ENCODE peak calls at places on chromosomes 13 and 19, in nine cellular contexts. G, K, S, I, D, F, T, U and A are unnamed samples.

GRCh38 chr19:5547881-5548280 is 19.9 kb downstream of the TINCR start:
- DNase-seq in F (no peak), I (peak), D (peak), G (peak), S (no peak), K (no peak), U (no peak), T (no peak), A (no peak)

GRCh38 chr13:111005808-111006494 is 91.1 kb upstream of the ANKRD10 start:
- DNase-seq in F (no peak), D (no peak), U (no peak), T (no peak), G (no peak), I (peak), K (no peak), S (no peak), A (no peak)

GRCh38 chr13:112648101-112648500 is 41.7 kb upstream of the ATP11A start:
- DNase-seq in T (no peak), U (no peak), F (no peak), G (no peak), D (no peak), S (no peak), I (no peak), K (no peak), A (no peak)

GRCh38 chr19:40502647-40503046 is 35.8 kb downstream of the SPTBN4 start:
- DNase-seq in D (no peak), S (no peak), K (no peak), U (no peak), F (no peak), G (peak), I (no peak), T (no peak), A (no peak)

GRCh38 chr13:36130168-36130541 is 1.0 kb downstream of the DCLK1 start:
- DNase-seq in I (no peak), S (no peak), F (no peak), D (no peak), G (no peak), K (no peak), U (no peak), T (no peak), A (no peak)

GRCh38 chr13:49652691-49653305 is 24.5 kb downstream of the ARL11 start:
- DNase-seq in S (no peak), U (no peak), D (no peak), I (no peak), K (no peak), G (peak), F (no peak), T (no peak), A (no peak)

GRCh38 chr13:78875792-78876580 is 217.0 kb upstream of the OBI1 start:
- DNase-seq in F (no peak), U (peak), D (no peak), I (no peak), S (peak), K (no peak), T (no peak), G (no peak), A (no peak)

GRCh38 chr13:29567411-29567810 is 28.1 kb downstream of the SLC7A1 start:
- DNase-seq in I (no peak), D (no peak), U (no peak), G (no peak), K (no peak), S (no peak), T (no peak), F (no peak), A (no peak)

GRCh38 chr13:113544896-113545295 is 39.7 kb upstream of the TFDP1 start:
- DNase-seq in I (no peak), G (no peak), U (peak), D (no peak), K (no peak), T (no peak), F (no peak), S (no peak), A (peak)

GRCh38 chr19:3387645-3388589 is 21.5 kb downstream of the NFIC start:
- DNase-seq in T (no peak), S (no peak), G (no peak), F (no peak), I (peak), K (no peak), U (peak), D (no peak), A (no peak)
- TF ChIP-seq CTCF in T (no peak), S (no peak), G (no peak), F (no peak), I (no peak), K (no peak), U (no peak), D (no peak), A (no peak)

DNA sequence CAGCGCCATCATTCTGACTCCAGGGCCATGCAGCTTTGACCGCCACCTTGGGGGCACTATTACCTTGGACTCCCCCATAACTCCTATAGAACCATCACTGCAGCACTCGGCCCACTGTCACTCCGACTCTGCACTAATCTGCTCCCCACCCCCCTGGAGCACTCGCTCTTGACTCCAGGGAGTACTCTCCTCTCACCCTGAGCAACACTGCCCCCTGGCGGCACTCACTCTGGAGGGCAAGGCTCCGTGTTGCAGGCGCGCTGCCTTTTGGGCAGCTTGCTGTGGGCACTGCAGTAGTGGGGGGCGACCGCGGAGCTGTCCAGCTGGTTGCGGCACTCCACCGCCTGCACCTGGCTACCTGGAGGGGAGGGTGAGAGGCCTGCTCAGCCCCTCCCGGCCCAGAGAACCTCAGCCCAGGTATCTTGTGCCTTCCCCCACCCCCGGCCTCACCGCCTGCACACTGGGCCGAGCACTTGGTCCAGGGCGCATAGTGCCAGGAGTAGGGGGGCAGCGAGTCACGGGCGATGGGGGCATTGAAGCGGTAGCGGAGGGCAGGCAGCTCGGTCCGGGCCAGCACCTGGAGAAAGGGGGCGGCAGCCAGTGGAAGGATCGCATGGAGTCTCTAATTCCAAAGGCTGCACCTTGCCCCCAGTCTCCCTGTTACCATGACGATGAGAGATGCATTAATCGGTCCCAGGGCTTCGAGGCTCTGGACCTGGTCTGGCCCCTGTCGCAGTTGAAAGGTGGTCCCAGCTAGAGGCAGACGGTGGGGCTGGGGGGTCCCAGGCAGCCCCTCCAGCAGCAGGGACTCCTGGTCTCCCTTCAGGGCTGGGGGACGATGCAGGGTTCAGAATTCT is 8.9 kb upstream of the MYO1F start:
- DNase-seq in K (peak), U (peak), S (no peak), F (no peak), G (peak), T (peak), I (no peak), D (no peak), A (peak)
- TF ChIP-seq CTCF in K (peak), U (peak), S (peak), F (peak), G (peak), T (no peak), I (peak), D (peak), A (peak)

DNA sequence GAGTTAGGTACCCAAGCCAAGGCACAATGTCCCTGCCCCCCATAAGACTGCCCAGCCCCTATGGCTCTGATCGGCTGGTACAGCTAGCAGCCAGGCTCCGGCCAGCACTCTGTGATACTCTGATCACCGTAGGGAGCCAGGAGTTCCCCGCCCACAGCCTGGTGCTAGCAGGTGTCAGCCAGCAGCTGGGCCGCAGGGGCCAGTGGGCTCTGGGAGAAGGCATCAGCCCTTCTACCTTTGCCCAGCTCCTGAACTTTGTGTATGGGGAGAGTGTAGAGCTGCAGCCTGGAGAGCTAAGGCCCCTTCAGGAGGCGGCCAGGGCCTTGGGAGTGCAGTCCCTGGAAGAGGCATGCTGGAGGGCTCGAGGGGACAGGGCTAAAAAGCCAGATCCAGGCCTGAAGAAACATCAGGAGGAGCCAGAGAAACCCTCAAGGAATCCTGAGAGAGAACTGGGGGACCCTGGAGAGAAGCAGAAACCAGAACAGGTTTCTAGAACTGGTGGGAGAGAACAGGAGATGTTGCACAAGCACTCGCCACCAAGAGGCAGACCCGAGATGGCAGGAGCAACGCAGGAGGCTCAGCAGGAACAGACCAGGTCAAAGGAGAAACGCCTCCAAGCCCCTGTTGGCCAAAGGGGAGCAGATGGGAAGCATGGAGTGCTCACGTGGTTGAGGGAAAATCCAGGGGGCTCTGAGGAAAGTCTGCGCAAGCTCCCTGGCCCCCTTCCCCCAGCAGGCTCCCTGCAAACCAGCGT is 3.0 kb upstream of the KMT2B start:
- DNase-seq in F (no peak), S (no peak), D (no peak), I (no peak), U (no peak), T (no peak), K (no peak), G (no peak), A (no peak)
- TF ChIP-seq CTCF in F (no peak), S (peak), D (no peak), I (no peak), U (no peak), T (no peak), K (no peak), G (peak), A (peak)

GRCh38 chr19:11887618-11888531 is at the start of gene ZNF69:
- DNase-seq in F (peak), T (peak), I (peak), K (peak), U (peak), G (peak), S (peak), D (no peak), A (peak)
- TF ChIP-seq CTCF in F (peak), T (no peak), I (peak), K (no peak), U (no peak), G (peak), S (peak), D (peak), A (peak)

GRCh38 chr19:34017024-34017423 is 155.3 kb upstream of the LSM14A start:
- DNase-seq in G (no peak), I (no peak), S (no peak), D (no peak), T (no peak), F (no peak), U (no peak), K (no peak), A (no peak)
- TF ChIP-seq CTCF in G (no peak), I (no peak), S (no peak), D (no peak), T (no peak), F (no peak), U (no peak), K (no peak), A (no peak)

DNA sequence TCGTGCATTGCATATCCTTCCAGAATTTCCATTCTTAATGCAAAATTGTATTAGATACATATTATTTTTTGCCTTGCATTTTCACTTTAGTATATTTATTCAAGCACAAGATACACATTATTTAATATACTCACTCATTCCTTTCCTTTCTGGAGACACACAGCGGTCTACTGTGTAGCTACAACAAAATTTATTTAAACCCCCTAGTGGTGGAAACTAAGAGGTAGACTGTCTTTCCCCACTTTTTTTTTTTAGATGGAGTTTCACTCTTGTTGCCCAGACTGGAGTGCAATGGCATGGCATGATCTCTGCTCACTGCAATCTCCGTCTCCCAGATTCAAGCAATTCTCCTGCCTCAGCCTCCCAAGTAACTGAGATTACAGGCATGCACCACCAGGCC is 2040.3 kb upstream of the PCDH20 start:
- DNase-seq in F (no peak), G (peak), D (no peak), T (no peak), U (no peak), K (no peak), S (no peak), I (no peak), A (no peak)
- TF ChIP-seq CTCF in F (peak), G (no peak), D (no peak), T (peak), U (no peak), K (no peak), S (no peak), I (peak), A (peak)

DNA sequence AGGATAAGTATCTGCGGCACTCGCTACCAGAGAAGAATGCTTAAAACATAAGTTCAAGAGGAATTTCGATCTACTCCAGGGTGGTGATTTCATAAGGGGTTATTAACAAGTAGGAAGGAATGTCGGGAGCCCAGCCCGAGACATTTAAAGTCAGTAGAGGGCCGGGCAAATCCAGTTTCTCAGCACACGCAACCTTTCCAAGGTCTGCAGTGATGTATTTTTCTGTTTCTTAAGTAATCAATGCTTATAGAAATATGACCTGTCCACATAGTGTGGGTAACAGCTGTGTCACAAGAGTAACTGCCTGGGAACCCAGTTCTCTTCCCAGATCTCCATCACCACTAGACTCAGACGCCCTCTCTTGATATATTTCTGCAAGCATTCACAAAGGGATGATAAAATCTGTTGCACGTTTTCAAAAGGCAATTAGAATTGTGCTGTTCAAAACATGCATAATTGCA is 525.9 kb downstream of the MYO16 start:
- DNase-seq in G (no peak), F (no peak), U (no peak), D (no peak), S (no peak), K (no peak), I (peak), T (no peak), A (no peak)
- TF ChIP-seq CTCF in G (no peak), F (no peak), U (no peak), D (no peak), S (no peak), K (no peak), I (no peak), T (no peak), A (no peak)